ENCODE peak calls at places on chromosomes 11 and 22, in four cellular contexts. H, G, W and C are unnamed samples.

GRCh38 chr22:27193215-27193614 is 535.8 kb downstream of the MIAT start:
- DNase-seq in H (no peak), G (no peak), W (no peak), C (no peak)

GRCh38 chr11:100683107-100683506 is 4.0 kb upstream of the ARHGAP42 start:
- DNase-seq in H (no peak), G (no peak), W (no peak), C (no peak)

GRCh38 chr11:79220171-79220570 is 220.7 kb downstream of the TENM4 start:
- DNase-seq in H (no peak), G (no peak), W (no peak), C (no peak)

GRCh38 chr11:5245155-5245554 is 4.5 kb downstream of the HBG1 start:
- DNase-seq in H (no peak), G (no peak), W (no peak), C (no peak)

GRCh38 chr22:11307996-11308395 is 4220.0 kb upstream of the OR11H1 start:
- DNase-seq in H (no peak), G (no peak), W (no peak), C (no peak)

GRCh38 chr11:125874556-125875124 is 12.8 kb upstream of the HYLS1 start:
- DNase-seq in H (peak; percentile 82), G (peak; percentile 49), W (peak; percentile 48), C (peak; percentile 69)

GRCh38 chr11:108628812-108629211 is 35.2 kb upstream of the EXPH5 start:
- DNase-seq in H (no peak), G (no peak), W (no peak), C (no peak)

GRCh38 chr11:2178906-2179494 is 7.4 kb upstream of the TH start:
- DNase-seq in H (no peak), G (no peak), W (no peak), C (no peak)

GRCh38 chr11:73195191-73196007 is 22.7 kb upstream of the P2RY2 start:
- DNase-seq in H (peak; percentile 77), G (peak; percentile 60), W (peak; percentile 22), C (no peak)

GRCh38 chr22:31083377-31083768 is 2.3 kb downstream of the SMTN start:
- DNase-seq in H (peak; percentile 70), G (peak; percentile 71), W (peak; percentile 92), C (no peak)

GRCh38 chr11:77163271-77163670 is 35.2 kb downstream of the MYO7A start:
- DNase-seq in H (no peak), G (no peak), W (no peak), C (no peak)

GRCh38 chr22:44570476-44571445 is 72.7 kb upstream of the RTL6 start:
- DNase-seq in H (peak; percentile 32), G (no peak), W (no peak), C (no peak)

GRCh38 chr11:118436639-118437045 is 350 bp downstream of the KMT2A start:
- DNase-seq in H (peak; percentile 55), G (peak; percentile 32), W (no peak), C (no peak)

GRCh38 chr11:92300871-92301270 is 76.3 kb downstream of the FAT3 start:
- DNase-seq in H (no peak), G (no peak), W (no peak), C (no peak)

GRCh38 chr11:3080104-3080503 is 22.9 kb upstream of the CARS1 start:
- DNase-seq in H (no peak), G (no peak), W (no peak), C (no peak)

GRCh38 chr11:17673951-17674350 is 45.4 kb upstream of the MYOD1 start:
- DNase-seq in H (no peak), G (no peak), W (no peak), C (no peak)

GRCh38 chr11:117928818-117929567 is at the start of gene TMPRSS13:
- DNase-seq in H (no peak), G (peak; percentile 27), W (no peak), C (no peak)

GRCh38 chr22:31243339-31244043 is 31.4 kb downstream of the LIMK2 start:
- DNase-seq in H (no peak), G (no peak), W (no peak), C (no peak)

GRCh38 chr11:107221743-107222142 is 203.5 kb upstream of the GUCY1A2 start:
- DNase-seq in H (no peak), G (no peak), W (no peak), C (no peak)

GRCh38 chr11:36631704-36632287 is 33.8 kb upstream of the RAG2 start:
- DNase-seq in H (no peak), G (no peak), W (no peak), C (no peak)

GRCh38 chr11:74620537-74620936 is 28.2 kb downstream of the POLD3 start:
- DNase-seq in H (no peak), G (no peak), W (no peak), C (no peak)

GRCh38 chr11:69890476-69890875 is 71.3 kb upstream of the FGF3 start:
- DNase-seq in H (no peak), G (no peak), W (no peak), C (no peak)

GRCh38 chr11:70528794-70529580 is 130.7 kb downstream of the CTTN start:
- DNase-seq in H (no peak), G (no peak), W (no peak), C (no peak)

GRCh38 chr11:76788661-76789442 is 5.7 kb downstream of the TSKU start:
- DNase-seq in H (peak; percentile 90), G (peak; percentile 90), W (peak; percentile 89), C (no peak)

GRCh38 chr11:70675697-70676374 is 277.5 kb downstream of the CTTN start:
- DNase-seq in H (no peak), G (peak; percentile 60), W (no peak), C (no peak)

GRCh38 chr11:127275771-127276170 is 275.2 kb upstream of the KIRREL3 start:
- DNase-seq in H (no peak), G (no peak), W (no peak), C (no peak)

GRCh38 chr11:63858628-63859550 is 20.0 kb downstream of the MARK2 start:
- DNase-seq in H (peak; percentile 82), G (peak; percentile 42), W (peak; percentile 43), C (no peak)

GRCh38 chr11:23320131-23320530 is 459.9 kb upstream of the CCDC179 start:
- DNase-seq in H (no peak), G (no peak), W (no peak), C (no peak)

DNA sequence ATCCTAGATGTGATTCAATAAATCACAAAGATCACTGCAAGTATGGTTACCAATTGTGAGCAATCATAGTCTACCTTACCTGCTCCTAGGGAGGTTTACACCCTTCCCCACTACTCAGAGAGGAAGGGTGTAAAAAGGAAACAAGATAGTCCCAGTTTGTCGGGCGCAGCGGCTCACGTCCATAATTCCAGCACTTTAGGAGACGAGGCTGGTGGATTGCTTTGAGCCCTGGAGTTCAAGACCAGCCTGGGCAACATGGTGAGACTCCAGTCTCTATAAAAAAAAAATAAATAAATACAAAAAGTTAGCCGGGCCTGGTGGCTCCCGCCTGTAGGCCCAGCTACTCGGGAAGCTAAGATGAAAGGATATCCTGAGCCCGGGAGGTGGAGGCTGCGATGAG is 962 bp upstream of the AMBRA1 start:
- DNase-seq in H (no peak), G (no peak), W (no peak), C (no peak)
- H3K4me3 ChIP-seq in H (no peak overlapping the region), G (no peak overlapping the region), W (no peak overlapping the region), C (no peak overlapping the region)

GRCh38 chr22:43186272-43187170 is at the start of gene TTLL12:
- DNase-seq in H (peak; percentile 65), G (peak; percentile 56), W (peak; percentile 56), C (no peak)
- TF ChIP-seq POLR2A in H (peak; percentile 42), G (no peak), W (no peak), C (peak; percentile 68)

DNA sequence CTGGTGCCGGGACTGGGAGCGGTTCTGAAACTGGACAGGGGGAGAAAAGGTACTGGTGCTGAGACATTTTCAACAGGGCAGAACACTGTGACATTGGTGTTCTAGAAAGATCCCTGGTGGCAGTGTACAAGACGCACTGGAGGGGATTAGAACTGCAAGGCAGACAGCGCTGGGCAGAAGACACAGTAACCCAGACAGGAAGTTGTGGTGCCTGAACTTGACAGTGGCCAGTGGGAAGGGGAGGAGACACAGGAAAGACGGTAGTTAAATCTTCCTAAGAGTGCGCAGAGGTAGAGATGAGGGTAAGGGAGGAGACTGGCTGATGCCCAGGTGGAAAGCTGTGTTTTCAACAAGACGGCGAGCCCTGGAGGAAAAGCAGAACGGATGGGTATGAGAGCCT is 24.5 kb downstream of the FAM227A start:
- DNase-seq in H (no peak), G (no peak), W (no peak), C (no peak)
- H3K4me3 ChIP-seq in H (no peak overlapping the region), G (no peak overlapping the region), W (no peak overlapping the region), C (no peak overlapping the region)

GRCh38 chr22:36512333-36512732 is 5.5 kb upstream of the FOXRED2 start:
- DNase-seq in H (no peak), G (no peak), W (no peak), C (no peak)

GRCh38 chr22:36507518-36508010 is 724 bp upstream of the FOXRED2 start:
- DNase-seq in H (no peak), G (no peak), W (no peak), C (no peak)

GRCh38 chr22:36510966-36511881 is 4.4 kb upstream of the FOXRED2 start:
- DNase-seq in H (peak; percentile 67), G (peak; percentile 34), W (no peak), C (peak; percentile 52)

GRCh38 chr22:36506637-36507517 is at the start of gene FOXRED2:
- DNase-seq in H (peak; percentile 95), G (peak; percentile 92), W (peak; percentile 93), C (peak; percentile 85)

GRCh38 chr22:36510384-36510783 is 3.5 kb upstream of the FOXRED2 start:
- DNase-seq in H (no peak), G (no peak), W (no peak), C (no peak)
- TF ChIP-seq POLR2A in H (no peak), G (peak; percentile 1), W (no peak), C (no peak)

DNA sequence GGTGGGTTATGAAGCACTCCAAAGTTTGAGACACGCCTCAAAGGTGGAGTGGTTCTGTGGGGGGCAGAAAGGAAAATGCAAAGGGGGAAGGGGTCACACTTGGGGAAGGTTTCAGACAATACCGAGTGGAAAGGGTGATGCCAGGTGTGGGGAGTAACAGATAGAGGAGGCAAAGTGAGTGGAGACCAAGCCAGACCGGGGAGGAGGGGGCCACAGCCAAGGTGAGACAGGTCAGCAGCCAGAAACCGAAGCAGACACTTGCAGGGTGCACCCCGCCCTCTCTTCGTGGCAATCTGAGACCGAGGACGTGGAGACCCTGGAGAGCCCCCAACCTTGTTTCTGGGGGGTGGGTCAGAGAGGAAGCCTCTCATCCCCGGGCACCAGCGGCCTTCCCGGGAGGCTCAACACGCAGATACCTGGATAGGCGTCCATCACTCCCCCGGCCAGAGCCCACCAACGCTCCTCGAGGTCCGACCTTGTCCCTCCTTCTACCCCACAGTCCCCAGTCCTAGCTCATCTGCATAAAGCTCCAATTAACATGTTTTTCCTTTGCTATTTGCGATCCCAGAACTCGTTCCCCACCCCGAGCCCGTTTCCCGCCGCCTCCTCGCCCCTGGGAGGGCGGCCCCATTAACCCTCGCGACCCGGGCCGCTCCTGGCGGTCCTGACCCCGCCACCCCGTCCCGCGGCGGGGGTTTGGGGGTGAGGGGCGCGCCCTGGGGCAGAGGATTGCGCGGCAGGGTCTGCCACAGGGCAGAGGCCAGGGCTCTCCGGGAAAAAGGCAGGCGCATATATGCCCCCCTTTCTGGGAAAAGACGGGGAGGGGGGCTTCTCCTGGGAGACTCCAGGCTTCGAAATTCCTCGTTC is 21.8 kb downstream of the RTN4RL2 start:
- DNase-seq in H (no peak), G (no peak), W (no peak), C (no peak)
- H3K4me3 ChIP-seq in H (no peak overlapping the region), G (peak overlapping the region; percentile 10), W (peak overlapping the region; percentile 28), C (no peak overlapping the region)

GRCh38 chr22:21626735-21627469 is 2.9 kb downstream of the YDJC start:
- DNase-seq in H (no peak), G (no peak), W (no peak), C (no peak)
- TF ChIP-seq POLR2A in H (no peak), G (no peak), W (no peak), C (no peak)

GRCh38 chr11:12229450-12230229 is 119.2 kb downstream of the MICAL2 start:
- DNase-seq in H (no peak), G (peak; percentile 55), W (peak; percentile 68), C (no peak)
- H3K4me3 ChIP-seq in H (no peak overlapping the region), G (no peak overlapping the region), W (no peak overlapping the region), C (no peak overlapping the region)

GRCh38 chr11:35160902-35161585 is 22.1 kb downstream of the CD44 start:
- DNase-seq in H (no peak), G (no peak), W (no peak), C (no peak)
- TF ChIP-seq POLR2A in H (no peak), G (no peak), W (no peak), C (no peak)